ENCODE peak calls at places on chromosome 1, in nine cellular contexts. C, W, R, Y, V, X, P, I and F are unnamed samples.

GRCh38 chr1:100412980-100413379 is 60.7 kb downstream of the CDC14A start:
- DNase-seq in C (no peak), P (no peak), V (no peak), R (no peak), I (peak; percentile 73), Y (no peak), X (no peak), W (no peak), F (no peak)

GRCh38 chr1:109917429-109918076 is 6.9 kb downstream of the CSF1 start:
- DNase-seq in P (no peak), W (no peak), C (no peak), V (no peak), I (no peak), X (no peak), R (peak; percentile 81), Y (no peak), F (no peak)

GRCh38 chr1:221045842-221046831 is 166.9 kb downstream of the HLX start:
- DNase-seq in P (peak; percentile 30), C (no peak), W (peak; percentile 39), R (peak; percentile 38), V (no peak), I (no peak), Y (no peak), X (no peak), F (no peak)

GRCh38 chr1:26719205-26719604 is 23.4 kb downstream of the ARID1A start:
- DNase-seq in P (no peak), I (no peak), X (no peak), R (no peak), Y (no peak), V (no peak), C (no peak), W (no peak), F (no peak)

GRCh38 chr1:38502772-38503171 is 356.8 kb downstream of the RRAGC start:
- DNase-seq in I (no peak), V (no peak), P (peak; percentile 4), W (peak; percentile 14), C (no peak), X (peak; percentile 87), R (no peak), Y (no peak), F (peak; percentile 80)

GRCh38 chr1:234515411-234515810 is 36.4 kb upstream of the TARBP1 start:
- DNase-seq in I (no peak), R (peak; percentile 59), W (peak; percentile 67), V (no peak), C (no peak), X (no peak), Y (no peak), P (peak; percentile 73), F (peak; percentile 23)

GRCh38 chr1:202622388-202622787 is 87.9 kb downstream of the SYT2 start:
- DNase-seq in W (no peak), R (no peak), X (no peak), I (no peak), C (no peak), Y (no peak), P (no peak), V (no peak), F (no peak)

GRCh38 chr1:5862051-5862825 is 130.0 kb downstream of the NPHP4 start:
- DNase-seq in X (no peak), I (no peak), C (no peak), P (no peak), V (no peak), R (no peak), W (no peak), Y (no peak), F (no peak)

GRCh38 chr1:183642166-183642565 is 6.6 kb upstream of the ARPC5 start:
- DNase-seq in W (no peak), I (no peak), V (no peak), R (no peak), Y (no peak), C (no peak), P (no peak), X (no peak), F (no peak)

GRCh38 chr1:239858058-239858457 is 233.6 kb upstream of the FMN2 start:
- DNase-seq in I (no peak), R (no peak), P (no peak), X (no peak), C (no peak), Y (no peak), W (peak; percentile 70), V (no peak), F (no peak)

GRCh38 chr1:169495916-169496315 is 10.2 kb upstream of the SLC19A2 start:
- DNase-seq in X (no peak), V (no peak), W (no peak), C (no peak), I (no peak), R (no peak), P (no peak), Y (no peak), F (no peak)

GRCh38 chr1:209397910-209398309 is 185.6 kb upstream of the CAMK1G start:
- DNase-seq in P (no peak), W (no peak), R (no peak), V (no peak), I (no peak), C (no peak), X (no peak), Y (no peak), F (no peak)

GRCh38 chr1:72704841-72705477 is 422.6 kb upstream of the NEGR1 start:
- DNase-seq in W (no peak), I (no peak), R (no peak), C (no peak), V (no peak), P (no peak), X (no peak), Y (no peak), F (no peak)

GRCh38 chr1:163163861-163164582 is 38.7 kb downstream of the RGS5 start:
- DNase-seq in R (peak; percentile 80), Y (no peak), X (no peak), V (no peak), I (no peak), P (peak; percentile 34), C (no peak), W (peak; percentile 88), F (no peak)

GRCh38 chr1:94863919-94864318 is 43.8 kb downstream of the SLC44A3 start:
- DNase-seq in C (no peak), R (peak; percentile 87), P (peak; percentile 96), W (peak; percentile 96), V (peak; percentile 78), I (peak; percentile 56), Y (peak; percentile 58), X (no peak), F (no peak)

GRCh38 chr1:94863297-94863911 is 43.2 kb downstream of the SLC44A3 start:
- DNase-seq in P (peak; percentile 88), I (no peak), R (peak; percentile 64), V (peak; percentile 3), Y (peak; percentile 45), C (no peak), W (peak; percentile 93), X (no peak), F (no peak)

GRCh38 chr1:94865369-94865768 is 45.2 kb downstream of the SLC44A3 start:
- DNase-seq in Y (no peak), P (peak; percentile 84), W (peak; percentile 87), X (no peak), C (no peak), R (peak; percentile 65), V (no peak), I (no peak), F (no peak)

GRCh38 chr1:94864821-94865220 is 44.7 kb downstream of the SLC44A3 start:
- DNase-seq in X (no peak), V (no peak), Y (no peak), C (no peak), R (peak; percentile 39), P (peak; percentile 38), W (no peak), I (no peak), F (no peak)

DNA sequence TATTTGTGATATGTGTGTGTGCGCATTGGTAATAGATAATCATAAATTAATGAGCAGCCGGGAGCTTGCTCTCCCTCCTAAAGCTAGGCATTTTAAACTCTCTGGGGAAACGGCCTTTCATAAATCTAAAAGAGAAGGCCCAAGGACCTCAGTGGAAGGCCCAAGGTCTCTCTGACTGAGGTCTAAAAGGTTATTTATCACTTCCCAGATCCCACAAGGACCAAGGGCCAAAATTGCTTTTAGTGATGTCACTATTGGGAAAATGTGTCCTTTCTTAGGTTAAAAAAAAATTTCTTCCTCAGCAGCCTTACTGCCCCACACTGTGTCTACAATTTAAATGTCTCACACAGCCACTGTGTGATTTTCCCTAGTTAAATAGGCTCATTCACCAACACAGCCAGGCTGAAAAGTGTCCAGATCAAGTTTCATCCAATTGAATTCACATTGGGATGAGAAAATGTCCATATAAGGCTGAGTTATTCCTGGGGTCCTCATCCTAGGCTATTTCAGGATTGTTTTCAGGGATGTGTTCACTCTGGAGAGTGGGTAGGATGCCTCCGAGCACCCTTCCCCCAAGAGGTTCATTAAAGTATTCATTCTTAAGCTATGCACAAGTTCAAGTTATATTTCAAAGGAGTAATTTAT is 46.1 kb downstream of the SLC44A3 start:
- DNase-seq in C (no peak), P (peak; percentile 32), V (no peak), Y (no peak), I (no peak), W (peak; percentile 92), R (peak; percentile 86), X (no peak), F (no peak)
- H3K9ac ChIP-seq in C (no peak overlapping the region), P (peak overlapping the region; percentile 7), V (no peak overlapping the region), Y (no peak overlapping the region), I (no peak overlapping the region), W (no peak overlapping the region), R (peak overlapping the region; percentile 81), X (no peak overlapping the region), F (no peak overlapping the region)

DNA sequence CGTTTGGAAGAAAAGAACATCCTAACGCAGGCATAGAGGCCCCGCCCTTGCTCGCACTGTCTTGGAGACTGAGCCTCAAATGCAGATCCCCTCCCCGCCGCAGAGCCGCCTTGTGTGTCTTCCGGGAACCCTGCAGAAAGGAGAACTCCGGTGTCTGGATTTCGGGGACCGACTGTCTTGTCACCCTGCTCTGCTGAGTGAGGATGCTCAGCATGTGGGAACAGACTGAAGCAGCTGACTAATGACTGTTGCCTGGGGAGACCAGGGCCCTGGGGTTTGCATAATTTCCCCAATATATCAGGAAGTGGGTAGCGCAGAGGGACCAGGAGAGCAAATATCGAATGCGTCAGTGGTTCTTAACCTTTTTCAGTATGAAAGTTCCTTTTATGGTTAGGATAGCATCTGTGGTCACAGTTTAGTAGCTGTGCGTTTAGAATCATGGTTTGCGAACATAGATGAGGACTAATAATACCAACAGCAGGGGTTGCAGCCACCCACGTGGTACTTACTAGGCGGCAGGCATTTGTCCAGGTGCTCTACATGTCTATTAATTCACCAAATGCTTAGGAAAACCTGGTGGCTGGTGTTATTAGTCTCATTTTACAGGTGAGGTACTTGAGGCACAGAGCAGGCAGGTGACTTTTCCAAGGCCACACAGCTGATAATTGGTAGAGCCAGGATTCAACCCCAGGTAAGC is 14.3 kb downstream of the GPR137B start:
- DNase-seq in R (no peak), Y (no peak), C (no peak), W (no peak), I (no peak), P (no peak), V (no peak), X (no peak), F (peak; percentile 97)
- H3K4me2 ChIP-seq in R (no peak overlapping the region), Y (no peak overlapping the region), C (no peak overlapping the region), W (no peak overlapping the region), I (no peak overlapping the region), P (no peak overlapping the region), V (no peak overlapping the region), X (no peak overlapping the region), F (peak overlapping the region; percentile 62)

GRCh38 chr1:61453111-61453961 is 271.6 kb downstream of the TM2D1 start:
- DNase-seq in P (peak; percentile 93), W (peak; percentile 98), V (peak; percentile 57), R (peak; percentile 86), Y (peak; percentile 67), C (peak; percentile 76), I (peak; percentile 92), X (peak; percentile 84), F (peak; percentile 90)
- H3K9ac ChIP-seq in P (peak overlapping the region; percentile 36), W (no peak overlapping the region), V (no peak overlapping the region), R (no peak overlapping the region), Y (peak overlapping the region; percentile 48), C (no peak overlapping the region), I (no peak overlapping the region), X (no peak overlapping the region), F (no peak overlapping the region)

GRCh38 chr1:111538343-111539035 is 35.1 kb upstream of the ADORA3 start:
- DNase-seq in C (no peak), W (peak; percentile 75), X (no peak), P (peak; percentile 76), R (peak; percentile 76), Y (no peak), I (peak; percentile 59), V (no peak), F (no peak)
- H3K4me2 ChIP-seq in C (no peak overlapping the region), W (no peak overlapping the region), X (no peak overlapping the region), P (no peak overlapping the region), R (no peak overlapping the region), Y (no peak overlapping the region), I (no peak overlapping the region), V (no peak overlapping the region), F (no peak overlapping the region)